ENCODE peak calls at places on chromosome 17, in nine cellular contexts. S is GM18507; Z is NCI-H1105; A is HFF-Myc; T is H54; M is activated CD8-positive, alpha-beta memory T cell treated with anti-CD3 and anti-CD28 coated beads, Interleukin-2, amount 10 ng/mL, durations not matched to agents 7 days and 5 days; G is neural crest cell; K is activated CD4-positive, alpha-beta memory T cell treated with anti-CD3 and anti-CD28 coated beads, Interleukin-2, amount 10 ng/mL, durations not matched to agents 7 days and 5 days; X is ACHN. Y is an unnamed sample.

GRCh38 chr17:7634384-7634783 is 4.4 kb downstream of the SHBG start:
- DNase-seq in S (no peak), Z (peak), A (no peak), T (no peak), M (no peak), G (peak), K (peak), X (peak), Y (peak)

GRCh38 chr17:83116783-83117555 is 37.6 kb downstream of the METRNL start:
- DNase-seq in S (no peak), Z (no peak), A (no peak), T (no peak), M (no peak), G (no peak), K (no peak), X (no peak), Y (no peak)

GRCh38 chr17:77995146-77995852 is 36.8 kb downstream of the TNRC6C start:
- DNase-seq in S (no peak), Z (no peak), A (no peak), T (no peak), M (no peak), G (no peak), K (no peak), X (no peak), Y (peak)

GRCh38 chr17:6910987-6911603 is 79.6 kb upstream of the TEKT1 start:
- DNase-seq in S (no peak), Z (peak), A (peak), T (peak), M (no peak), G (no peak), K (no peak), X (peak), Y (peak)

GRCh38 chr17:40024901-40025300 is 9.7 kb downstream of the CSF3 start:
- DNase-seq in S (no peak), Z (no peak), A (no peak), T (no peak), M (no peak), G (no peak), K (no peak), X (no peak), Y (no peak)

GRCh38 chr17:50585346-50585745 is 24.8 kb downstream of the CACNA1G start:
- DNase-seq in S (no peak), Z (no peak), A (no peak), T (no peak), M (no peak), G (no peak), K (no peak), X (no peak), Y (no peak)

GRCh38 chr17:49223517-49224197 is 6.9 kb downstream of the PHOSPHO1 start:
- DNase-seq in S (no peak), Z (peak), A (no peak), T (peak), M (peak), G (peak), K (peak), X (peak), Y (peak)

GRCh38 chr17:46942441-46943217 is 19.7 kb downstream of the GOSR2 start:
- DNase-seq in S (peak), Z (peak), A (peak), T (peak), M (peak), G (peak), K (peak), X (peak), Y (peak)

GRCh38 chr17:78817123-78817522 is 23.5 kb downstream of the USP36 start:
- DNase-seq in S (no peak), Z (no peak), A (no peak), T (no peak), M (peak), G (no peak), K (peak), X (no peak), Y (no peak)

GRCh38 chr17:32258383-32259121 is 7.1 kb upstream of the RHBDL3 start:
- DNase-seq in S (no peak), Z (no peak), A (no peak), T (no peak), M (no peak), G (no peak), K (no peak), X (no peak), Y (peak)

GRCh38 chr17:8408371-8408770 is 10.7 kb upstream of the RNF222 start:
- DNase-seq in S (no peak), Z (no peak), A (no peak), T (no peak), M (no peak), G (no peak), K (no peak), X (no peak), Y (no peak)

GRCh38 chr17:9684955-9685621 is 39.8 kb downstream of the USP43 start:
- DNase-seq in S (no peak), Z (no peak), A (no peak), T (peak), M (no peak), G (no peak), K (no peak), X (no peak), Y (peak)

GRCh38 chr17:30376621-30377452 is 1.9 kb upstream of the CPD start:
- DNase-seq in S (no peak), Z (peak), A (peak), T (no peak), M (no peak), G (no peak), K (no peak), X (no peak), Y (peak)

GRCh38 chr17:62679866-62680377 is 52.5 kb downstream of the MRC2 start:
- DNase-seq in S (no peak), Z (no peak), A (no peak), T (no peak), M (no peak), G (no peak), K (no peak), X (no peak), Y (no peak)

GRCh38 chr17:31002047-31002446 is 31.2 kb downstream of the RNF135 start:
- DNase-seq in S (no peak), Z (no peak), A (no peak), T (no peak), M (no peak), G (no peak), K (no peak), X (no peak), Y (no peak)

GRCh38 chr17:47872019-47872650 is 21.2 kb upstream of the SP6 start:
- DNase-seq in S (no peak), Z (no peak), A (no peak), T (no peak), M (no peak), G (no peak), K (no peak), X (no peak), Y (peak)

GRCh38 chr17:59827721-59828477 is 64.8 kb downstream of the TUBD1 start:
- DNase-seq in S (no peak), Z (no peak), A (no peak), T (no peak), M (no peak), G (no peak), K (no peak), X (peak), Y (peak)

GRCh38 chr17:49443862-49444261 is 29.2 kb upstream of the PHB1 start:
- DNase-seq in S (no peak), Z (no peak), A (peak), T (no peak), M (no peak), G (no peak), K (no peak), X (no peak), Y (no peak)

GRCh38 chr17:8151120-8151640 is 1.0 kb downstream of the PER1 start:
- DNase-seq in S (peak), Z (peak), A (no peak), T (no peak), M (peak), G (peak), K (peak), X (no peak), Y (peak)

GRCh38 chr17:7997186-7997585 is 5.2 kb upstream of the GUCY2D start:
- DNase-seq in S (no peak), Z (no peak), A (no peak), T (peak), M (peak), G (no peak), K (peak), X (peak), Y (peak)

Y was measured in NCI-H69.